ENCODE peak calls at places on chromosomes 1 and 21, in nine cellular contexts. P, Q, E, L, M, Z, C, A and B are unnamed samples.

GRCh38 chr1:206649261-206649660 is 13.9 kb downstream of the DYRK3 start:
- DNase-seq in E (no peak), L (no peak), M (no peak), Q (no peak), P (no peak), A (no peak), Z (no peak), C (no peak), B (no peak)

GRCh38 chr1:169698976-169699375 is 12.4 kb downstream of the SELL start:
- DNase-seq in C (no peak), Z (no peak), E (no peak), P (no peak), L (no peak), M (no peak), Q (no peak), A (no peak), B (no peak)

GRCh38 chr1:52424238-52424637 is 19.8 kb downstream of the PRPF38A start:
- DNase-seq in A (no peak), L (no peak), M (no peak), Z (no peak), P (no peak), Q (no peak), C (no peak), E (no peak), B (no peak)

GRCh38 chr1:20291621-20292020 is 946 bp downstream of the VWA5B1 start:
- DNase-seq in P (no peak), C (no peak), Z (no peak), A (no peak), L (no peak), E (no peak), Q (no peak), M (no peak), B (no peak)

GRCh38 chr1:232393010-232393833 is 236.7 kb downstream of the SIPA1L2 start:
- DNase-seq in M (no peak), Z (no peak), C (no peak), A (no peak), E (no peak), P (no peak), Q (no peak), L (no peak), B (peak; percentile 26)

GRCh38 chr1:69589799-69590198 is 22.1 kb downstream of the LRRC7 start:
- DNase-seq in M (no peak), L (no peak), Z (no peak), P (no peak), A (no peak), C (no peak), Q (no peak), E (no peak), B (no peak)

GRCh38 chr1:53526451-53527101 is 67.4 kb downstream of the DMRTB1 start:
- DNase-seq in C (no peak), Q (no peak), L (no peak), A (no peak), E (peak; percentile 76), M (no peak), Z (no peak), P (no peak), B (no peak)

GRCh38 chr1:44811714-44812151 is 3.4 kb downstream of the BTBD19 start:
- DNase-seq in Q (no peak), C (no peak), E (peak; percentile 61), M (no peak), Z (peak; percentile 36), A (no peak), P (no peak), L (no peak), B (no peak)

GRCh38 chr21:17497345-17497744 is 15.5 kb upstream of the CXADR start:
- DNase-seq in M (no peak), A (no peak), C (no peak), Z (no peak), P (no peak), E (no peak), L (no peak), Q (no peak), B (no peak)

GRCh38 chr1:44571712-44572571 is 102.3 kb downstream of the TMEM53 start:
- DNase-seq in C (no peak), Q (no peak), A (peak; percentile 62), P (no peak), L (no peak), Z (no peak), M (no peak), E (no peak), B (no peak)

DNA sequence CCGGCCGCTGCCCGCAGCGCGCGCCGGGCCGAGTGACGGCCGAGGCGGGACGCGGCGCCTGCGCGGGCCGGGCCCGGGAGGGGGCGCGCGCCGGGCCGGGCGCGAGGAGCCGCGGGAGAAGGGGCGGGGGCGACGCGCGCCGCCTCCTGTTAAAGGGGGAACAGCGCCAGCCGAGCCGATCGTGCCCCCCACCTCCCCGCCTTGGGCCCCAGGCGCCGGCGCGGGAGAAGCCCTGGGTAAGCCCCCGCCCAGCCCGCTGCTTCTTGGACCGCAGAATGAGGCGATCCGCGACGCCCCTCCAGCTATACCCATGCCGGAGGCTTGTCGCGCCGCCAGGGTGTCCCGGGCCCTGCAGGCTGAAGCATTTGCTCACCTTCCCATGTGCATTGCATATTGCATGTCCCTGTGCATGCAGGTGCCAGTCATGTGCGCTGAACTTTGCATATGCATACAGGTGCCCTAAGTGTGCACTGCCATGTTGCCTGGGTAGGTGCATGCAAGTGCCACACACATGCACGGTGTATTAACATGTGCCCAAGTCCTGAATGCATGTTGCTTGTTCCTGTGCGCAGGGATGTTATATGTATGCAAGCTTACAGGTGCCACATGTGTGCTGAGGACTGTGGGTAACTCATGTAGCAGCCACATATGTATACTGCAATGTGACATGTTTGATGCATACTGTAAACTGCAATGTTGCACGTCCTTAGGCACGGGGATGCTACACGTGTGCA is at the start of gene ADGRB2:
- DNase-seq in E (peak; percentile 66), A (peak; percentile 89), P (no peak), M (peak; percentile 35), Q (no peak), Z (peak; percentile 50), L (no peak), C (no peak), B (no peak)
- TF ChIP-seq POLR2A in E (no peak), A (no peak), P (no peak), M (no peak), Q (no peak), Z (no peak), L (no peak), C (no peak), B (no peak)

GRCh38 chr1:32612189-32612881 is 38.0 kb downstream of the ZBTB8OS start:
- DNase-seq in A (peak; percentile 76), C (peak; percentile 89), Z (peak; percentile 45), Q (no peak), P (peak; percentile 92), L (peak; percentile 62), M (peak; percentile 83), E (peak; percentile 94), B (peak; percentile 94)
- TF ChIP-seq POLR2A in A (no peak), C (peak; percentile 62), Z (no peak), Q (peak; percentile 58), P (peak; percentile 61), L (peak; percentile 37), M (peak; percentile 82), E (no peak), B (peak; percentile 92)

GRCh38 chr1:29122662-29122986 is 1.1 kb downstream of the TMEM200B start:
- DNase-seq in Z (peak; percentile 76), E (peak; percentile 82), A (no peak), C (peak; percentile 55), L (no peak), Q (no peak), M (no peak), P (peak; percentile 52), B (peak; percentile 67)
- TF ChIP-seq POLR2A in Z (peak; percentile 69), E (no peak), A (no peak), C (peak; percentile 55), L (no peak), Q (no peak), M (no peak), P (no peak), B (no peak)

DNA sequence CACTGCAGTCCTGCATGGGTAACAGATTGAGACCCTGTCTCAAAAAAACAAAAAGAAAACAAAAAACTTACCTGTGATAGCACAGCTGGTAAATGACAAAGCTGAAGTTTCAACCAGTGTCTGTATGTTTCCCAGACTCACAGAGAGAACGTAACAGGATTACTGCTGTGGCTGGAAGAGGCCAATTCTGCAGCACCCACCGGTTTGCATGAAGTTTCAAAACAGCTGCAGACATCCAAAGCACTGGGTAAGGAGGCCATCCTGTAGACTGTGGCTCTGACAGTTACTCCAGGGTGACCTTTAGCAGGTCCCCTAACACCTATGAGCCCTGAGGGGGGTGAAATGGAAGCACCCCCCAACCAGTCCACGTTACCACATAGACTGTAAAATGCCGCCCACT is 7.5 kb downstream of the ID3 start:
- DNase-seq in Z (no peak), M (no peak), L (no peak), A (no peak), P (no peak), E (no peak), C (no peak), Q (no peak), B (no peak)
- TF ChIP-seq POLR2A in Z (no peak), M (no peak), L (no peak), A (no peak), P (no peak), E (no peak), C (no peak), Q (no peak), B (no peak)

GRCh38 chr1:28439320-28439719 is 66.5 kb upstream of the RCC1 start:
- DNase-seq in A (no peak), Q (no peak), L (no peak), M (no peak), C (no peak), Z (no peak), P (no peak), E (no peak), B (no peak)

GRCh38 chr1:28437260-28437923 is 67.9 kb downstream of the PHACTR4 start:
- DNase-seq in E (no peak), Z (no peak), A (no peak), C (peak; percentile 52), M (peak; percentile 75), L (no peak), Q (no peak), P (no peak), B (no peak)

GRCh38 chr1:28441674-28442073 is 64.2 kb upstream of the RCC1 start:
- DNase-seq in C (no peak), A (no peak), Q (no peak), M (no peak), P (no peak), Z (no peak), L (no peak), E (no peak), B (no peak)

GRCh38 chr1:28436211-28436769 is 66.8 kb downstream of the PHACTR4 start:
- DNase-seq in E (no peak), L (no peak), M (peak; percentile 28), A (no peak), Q (no peak), C (no peak), P (no peak), Z (no peak), B (no peak)

DNA sequence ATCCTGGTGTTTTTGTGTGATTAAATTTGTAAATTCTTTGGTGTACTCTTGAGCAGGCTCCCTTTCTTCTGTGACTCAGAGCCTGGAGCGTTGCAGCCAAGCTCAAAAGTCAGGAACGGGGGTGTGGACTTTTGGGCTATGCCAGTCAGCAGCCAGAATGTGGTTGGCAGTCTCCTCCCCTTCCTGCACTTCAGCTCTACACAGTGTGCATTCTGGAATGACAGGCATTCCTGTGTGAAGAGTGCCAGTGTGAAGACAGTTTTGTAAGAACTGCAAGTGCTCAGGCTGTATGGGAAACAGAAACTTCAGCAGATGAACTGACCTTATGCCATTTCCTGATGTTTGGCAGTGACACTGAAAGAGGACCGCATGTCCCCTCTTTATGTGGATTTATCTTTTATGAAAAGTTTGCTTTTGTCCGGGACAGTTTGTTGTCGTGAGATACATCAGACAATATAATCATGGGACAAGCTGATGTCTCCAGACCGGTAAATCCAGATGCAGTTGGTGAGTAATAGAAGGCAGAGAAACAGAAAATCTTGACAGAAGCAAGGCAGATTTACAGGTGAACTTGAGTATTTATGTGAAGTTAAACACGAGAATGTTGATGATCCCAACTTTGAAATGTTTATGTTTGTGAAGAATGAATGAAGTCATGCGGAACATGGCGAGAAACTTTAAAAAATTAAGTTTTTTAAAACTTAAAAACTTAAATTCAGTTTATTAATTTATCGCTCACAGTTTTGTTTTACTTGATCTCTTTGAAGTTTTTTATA is 67.7 kb upstream of the RCC1 start:
- DNase-seq in Q (no peak), Z (peak; percentile 41), E (peak; percentile 75), A (no peak), C (peak; percentile 73), M (peak; percentile 86), P (peak; percentile 77), L (peak; percentile 22), B (peak; percentile 34)
- TF ChIP-seq POLR2A in Q (peak; percentile 38), Z (no peak), E (no peak), A (no peak), C (peak; percentile 32), M (no peak), P (peak; percentile 81), L (no peak), B (peak; percentile 85)